ENCODE peak calls at places on chromosome 12, in seven cellular contexts. X, H, D, Z, M, Y and V are unnamed samples.
A peak's percentile ranks its signal among the peaks of the same experiment; 100 is the strongest.

GRCh38 chr12:8996682-8997405 is 7.5 kb downstream of the KLRG1 start:
- DNase-seq in H (peak; percentile 27), D (no peak), Y (peak; percentile 28), Z (peak; percentile 61), X (peak; percentile 1), M (no peak), V (peak; percentile 13)

GRCh38 chr12:66716522-66716921 is 37.6 kb upstream of the GRIP1 start:
- DNase-seq in Z (no peak), X (no peak), M (no peak), H (no peak), Y (no peak), D (no peak), V (no peak)

GRCh38 chr12:103627189-103627855 is 40.2 kb downstream of the STAB2 start:
- DNase-seq in Z (no peak), Y (no peak), X (no peak), D (no peak), M (no peak), H (no peak), V (no peak)

GRCh38 chr12:64390275-64390851 is at the start of gene C12orf56:
- DNase-seq in X (no peak), Z (peak; percentile 21), M (peak; percentile 9), D (no peak), Y (no peak), H (peak; percentile 33), V (peak; percentile 13)

GRCh38 chr12:52184813-52185212 is 7.0 kb downstream of the KRT80 start:
- DNase-seq in X (no peak), M (peak; percentile 45), D (no peak), Y (no peak), H (no peak), Z (no peak), V (peak; percentile 28)

GRCh38 chr12:130307859-130308258 is 29.8 kb upstream of the PIWIL1 start:
- DNase-seq in M (no peak), H (no peak), Y (no peak), D (no peak), Z (no peak), X (no peak), V (no peak)

GRCh38 chr12:14846042-14846587 is 2.8 kb upstream of the ART4 start:
- DNase-seq in M (no peak), Y (peak; percentile 7), H (no peak), Z (no peak), D (no peak), X (no peak), V (peak; percentile 28)

GRCh38 chr12:25256826-25257225 is 6.1 kb upstream of the KRAS start:
- DNase-seq in M (no peak), Z (peak; percentile 38), H (no peak), Y (no peak), D (no peak), X (no peak), V (no peak)

GRCh38 chr12:65823481-65824313 is 586 bp upstream of the HMGA2 start:
- DNase-seq in Z (peak; percentile 45), Y (no peak), X (peak; percentile 65), D (peak; percentile 50), H (peak; percentile 67), M (peak; percentile 10), V (peak; percentile 71)

GRCh38 chr12:97760601-97761000 is 298.0 kb downstream of the RMST start:
- DNase-seq in D (no peak), M (no peak), Z (no peak), Y (no peak), H (no peak), X (no peak), V (no peak)
- TF ChIP-seq CTCF in D (no peak), M (no peak), Z (no peak), Y (no peak), H (no peak), X (no peak), V (no peak)

GRCh38 chr12:39830862-39831520 is 211.4 kb upstream of the ABCD2 start:
- DNase-seq in M (no peak), Y (no peak), H (no peak), X (no peak), Z (no peak), D (no peak), V (no peak)
- H3K4me3 ChIP-seq in M (no peak overlapping the region), Y (no peak overlapping the region), H (no peak overlapping the region), X (no peak overlapping the region), Z (no peak overlapping the region), D (no peak overlapping the region), V (no peak overlapping the region)

GRCh38 chr12:1662761-1663439 is 28.0 kb upstream of the ADIPOR2 start:
- DNase-seq in Z (peak; percentile 43), M (no peak), H (peak; percentile 34), D (peak; percentile 83), X (peak; percentile 50), Y (peak; percentile 18), V (no peak)
- TF ChIP-seq CTCF in Z (peak; percentile 76), M (no peak), H (peak; percentile 56), D (peak; percentile 72), X (peak; percentile 33), Y (peak; percentile 37), V (peak; percentile 37)

GRCh38 chr12:12759234-12759915 is 26.1 kb upstream of the APOLD1 start:
- DNase-seq in H (no peak), Z (no peak), Y (no peak), D (no peak), X (no peak), M (no peak), V (no peak)
- H3K4me3 ChIP-seq in H (no peak overlapping the region), Z (no peak overlapping the region), Y (no peak overlapping the region), D (no peak overlapping the region), X (no peak overlapping the region), M (no peak overlapping the region), V (no peak overlapping the region)

GRCh38 chr12:51028811-51029146 is 2.6 kb upstream of the SLC11A2 start:
- DNase-seq in M (no peak), Z (peak; percentile 69), D (no peak), H (no peak), X (no peak), Y (no peak), V (no peak)

GRCh38 chr12:51025748-51026654 is at the start of gene SLC11A2:
- DNase-seq in X (peak; percentile 93), Z (peak; percentile 85), Y (peak; percentile 93), H (peak; percentile 94), M (peak; percentile 98), D (peak; percentile 96), V (peak; percentile 93)

GRCh38 chr12:51027342-51027835 is 1.2 kb upstream of the SLC11A2 start:
- DNase-seq in X (no peak), Y (no peak), H (no peak), Z (no peak), D (no peak), M (no peak), V (no peak)

GRCh38 chr12:51025182-51025747 is 919 bp downstream of the SLC11A2 start:
- DNase-seq in Z (no peak), D (no peak), X (no peak), M (no peak), Y (no peak), H (no peak), V (no peak)

DNA sequence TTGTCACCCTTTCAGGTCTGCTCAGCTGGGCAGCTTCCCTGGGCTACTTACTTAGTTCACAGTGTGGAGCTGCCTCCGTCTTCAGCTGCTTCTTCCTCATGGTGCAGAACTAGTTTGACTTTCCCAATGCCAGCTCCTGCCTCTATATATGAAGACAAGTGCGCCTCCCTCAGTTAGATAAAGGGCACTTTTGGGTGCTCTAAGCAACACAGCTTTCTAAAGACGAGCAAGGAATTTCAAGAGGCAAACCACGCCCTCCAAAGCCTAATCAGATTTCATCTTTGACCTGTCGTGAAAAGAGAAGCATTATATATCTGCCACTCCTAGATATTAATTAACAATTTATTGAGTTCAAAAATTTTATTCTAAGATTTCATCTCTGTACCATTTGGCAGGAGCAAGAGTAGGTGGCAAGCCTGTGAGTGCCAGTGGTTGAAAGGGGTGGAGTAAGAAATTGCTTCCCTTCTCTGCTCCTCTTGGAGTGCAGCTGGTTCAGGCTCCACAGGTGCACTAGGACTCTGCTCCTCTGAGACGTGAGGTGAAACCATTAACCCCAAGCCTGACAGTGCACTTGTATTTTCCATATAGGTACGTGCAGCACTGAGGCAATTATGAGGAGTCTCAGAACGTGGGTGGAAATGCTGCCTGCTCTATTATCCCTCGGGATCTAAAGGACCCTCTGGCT is 2.1 kb upstream of the SLC11A2 start:
- DNase-seq in Y (peak; percentile 43), Z (peak; percentile 68), X (peak; percentile 63), H (peak; percentile 73), D (peak; percentile 44), M (peak; percentile 16), V (peak; percentile 63)
- TF ChIP-seq CTCF in Y (peak; percentile 29), Z (peak; percentile 53), X (peak; percentile 42), H (peak; percentile 54), D (peak; percentile 52), M (peak; percentile 46), V (peak; percentile 44)

DNA sequence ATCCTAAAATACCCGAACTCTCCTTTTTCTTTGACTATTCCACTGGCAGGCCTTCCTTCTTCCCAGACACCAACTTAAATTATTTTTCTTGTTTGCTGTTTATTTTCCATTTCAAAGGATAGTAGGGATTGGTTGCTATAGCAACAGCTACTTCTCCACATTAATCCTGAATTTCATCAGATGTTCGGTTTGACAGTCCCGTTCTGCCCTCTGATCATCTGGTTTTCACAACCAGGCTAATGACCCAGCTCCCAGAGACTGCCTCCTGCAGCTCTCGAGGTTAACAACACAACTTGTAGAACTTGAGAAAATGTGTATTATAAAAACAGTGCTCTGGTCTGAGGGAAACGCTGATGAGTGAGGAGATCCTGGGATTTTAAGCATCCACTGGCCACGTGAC is 45.5 kb downstream of the NUAK1 start:
- DNase-seq in X (no peak), H (peak; percentile 58), Y (peak; percentile 53), D (no peak), M (no peak), Z (no peak), V (no peak)
- H3K4me3 ChIP-seq in X (no peak overlapping the region), H (no peak overlapping the region), Y (no peak overlapping the region), D (no peak overlapping the region), M (no peak overlapping the region), Z (no peak overlapping the region), V (no peak overlapping the region)

DNA sequence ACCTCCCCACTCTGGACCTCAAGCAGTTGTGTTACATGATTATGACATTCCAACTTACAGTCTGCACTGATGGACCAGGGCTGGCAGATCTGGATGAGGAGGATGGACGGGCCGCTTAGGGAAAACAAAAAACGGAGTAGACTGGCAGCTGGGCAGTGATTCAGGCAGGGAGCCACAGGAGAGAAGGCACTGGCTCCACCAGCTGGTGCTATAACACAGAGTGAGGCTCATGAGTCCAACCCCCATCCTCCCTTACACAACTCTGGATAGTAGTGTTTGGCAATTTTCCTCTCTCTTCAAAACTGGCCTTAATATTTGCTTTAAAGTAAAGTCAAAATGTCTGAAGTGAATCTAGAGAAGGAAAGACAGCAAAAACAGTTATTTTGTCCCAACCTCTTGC is 9.7 kb upstream of the RIC8B start:
- DNase-seq in Z (peak; percentile 5), H (peak; percentile 59), X (peak; percentile 36), M (no peak), D (no peak), Y (no peak), V (peak; percentile 55)
- TF ChIP-seq CTCF in Z (peak; percentile 21), H (peak; percentile 41), X (peak; percentile 8), M (peak; percentile 6), D (no peak), Y (no peak), V (peak; percentile 35)

GRCh38 chr12:6684609-6685008 is 4.6 kb downstream of the ZNF384 start:
- DNase-seq in M (peak; percentile 67), H (no peak), D (peak; percentile 24), Z (no peak), Y (no peak), X (peak; percentile 52), V (no peak)
- H3K4me3 ChIP-seq in M (no peak overlapping the region), H (no peak overlapping the region), D (no peak overlapping the region), Z (no peak overlapping the region), Y (no peak overlapping the region), X (no peak overlapping the region), V (no peak overlapping the region)